ENCODE peak calls at places on chromosomes 2 and 18, in five cellular contexts. M is stimulated activated CD4-positive, alpha-beta T cell treated with anti-CD3 and anti-CD28 coated beads, Interleukin-2, amount 100 ng/mL, for 24 hours; W is activated naive CD4-positive, alpha-beta T cell; L is HEK293T; Q is stimulated activated CD8-positive, alpha-beta memory T cell treated with anti-CD3 and anti-CD28 coated beads, Interleukin-15, amount 100 ng/mL, for 48 hours. Y is an unnamed sample.

GRCh38 chr18:10234912-10235439 is 219.5 kb upstream of the APCDD1 start:
- DNase-seq in W (no peak), Q (no peak), M (no peak), L (no peak), Y (no peak)

GRCh38 chr2:86158286-86158685 is 37.0 kb downstream of the IMMT start:
- DNase-seq in M (no peak), Q (no peak), W (no peak), L (no peak), Y (no peak)

GRCh38 chr18:62717850-62718229 is 2.5 kb downstream of the PHLPP1 start:
- DNase-seq in M (no peak), L (no peak), W (no peak), Q (no peak), Y (no peak)

GRCh38 chr2:207813221-207813916 is 43.7 kb upstream of the FZD5 start:
- DNase-seq in M (no peak), Q (no peak), W (no peak), L (no peak), Y (no peak)

GRCh38 chr2:195471163-195471562 is 185.9 kb upstream of the SLC39A10 start:
- DNase-seq in W (no peak), Q (no peak), M (no peak), L (no peak), Y (no peak)

GRCh38 chr18:56321470-56321869 is 316.9 kb downstream of the TXNL1 start:
- DNase-seq in L (no peak), W (no peak), M (no peak), Q (no peak), Y (no peak)

GRCh38 chr2:67628892-67629291 is 231.8 kb downstream of the ETAA1 start:
- DNase-seq in L (no peak), M (no peak), W (no peak), Q (no peak), Y (no peak)

GRCh38 chr2:234840336-234840735 is 111.5 kb upstream of the SH3BP4 start:
- DNase-seq in Q (no peak), W (no peak), L (peak; percentile 43), M (no peak), Y (peak; percentile 71)

GRCh38 chr18:50099725-50100414 is 95.1 kb downstream of the MYO5B start:
- DNase-seq in W (no peak), Q (no peak), L (no peak), M (no peak), Y (no peak)

GRCh38 chr2:222355860-222356259 is 57.1 kb upstream of the PAX3 start:
- DNase-seq in Q (no peak), W (no peak), M (no peak), L (no peak), Y (no peak)

GRCh38 chr2:39632871-39633270 is 32.8 kb upstream of the TMEM178A start:
- DNase-seq in M (no peak), L (no peak), W (no peak), Q (no peak), Y (no peak)

GRCh38 chr18:74496508-74497307 is 545 bp downstream of the CNDP2 start:
- DNase-seq in Q (peak; percentile 20), L (peak; percentile 19), W (no peak), M (peak; percentile 58), Y (no peak)

GRCh38 chr2:86675611-86676015 is 44.5 kb upstream of the RMND5A start:
- DNase-seq in M (no peak), W (no peak), L (no peak), Q (no peak), Y (no peak)

GRCh38 chr2:71269511-71270090 is 42.7 kb upstream of the PAIP2B start:
- DNase-seq in W (no peak), Q (no peak), M (no peak), L (no peak), Y (no peak)

GRCh38 chr2:101219281-101219680 is 33.4 kb upstream of the CNOT11 start:
- DNase-seq in W (no peak), Q (no peak), M (no peak), L (no peak), Y (no peak)

GRCh38 chr2:20247084-20247483 is 22.2 kb upstream of the SDC1 start:
- DNase-seq in M (no peak), Q (no peak), W (no peak), L (no peak), Y (no peak)

GRCh38 chr2:120747281-120747680 is 11.6 kb downstream of the GLI2 start:
- DNase-seq in L (no peak), M (no peak), W (no peak), Q (no peak), Y (no peak)

GRCh38 chr18:58388736-58389135 is 240.2 kb downstream of the ALPK2 start:
- DNase-seq in L (no peak), Q (no peak), W (no peak), M (no peak), Y (no peak)

GRCh38 chr2:74457129-74457548 is 1.1 kb upstream of the WBP1 start:
- DNase-seq in L (peak; percentile 16), Q (no peak), W (no peak), M (no peak), Y (no peak)

GRCh38 chr2:143132360-143132759 is 3.1 kb downstream of the ARHGAP15 start:
- DNase-seq in M (no peak), W (no peak), Q (no peak), L (no peak), Y (no peak)

GRCh38 chr2:166375736-166376487 is at the start of gene SCN9A:
- DNase-seq in Q (peak; percentile 11), M (no peak), W (no peak), L (peak; percentile 79), Y (peak; percentile 78)

GRCh38 chr18:54900290-54900689 is 59.0 kb downstream of the CCDC68 start:
- DNase-seq in L (no peak), Q (no peak), M (no peak), W (no peak), Y (no peak)

GRCh38 chr2:54595999-54596903 is 127.2 kb upstream of the EML6 start:
- DNase-seq in W (no peak), L (no peak), Q (no peak), M (no peak), Y (no peak)

GRCh38 chr2:26846881-26847662 is 860 bp upstream of the DPYSL5 start:
- DNase-seq in M (no peak), W (no peak), L (no peak), Q (no peak), Y (no peak)

GRCh38 chr2:169711751-169712509 is 17.7 kb downstream of the PHOSPHO2 start:
- DNase-seq in M (no peak), W (no peak), Q (no peak), L (no peak), Y (no peak)

GRCh38 chr18:79383388-79384056 is 12.2 kb upstream of the NFATC1 start:
- DNase-seq in Q (no peak), W (no peak), M (no peak), L (no peak), Y (no peak)

GRCh38 chr18:74040459-74041332 is 106.9 kb downstream of the FBXO15 start:
- DNase-seq in W (peak; percentile 55), L (peak; percentile 62), M (peak; percentile 77), Q (peak; percentile 49), Y (peak; percentile 28)

GRCh38 chr2:238669581-238670340 is 178.1 kb upstream of the TWIST2 start:
- DNase-seq in L (no peak), Q (peak; percentile 6), W (no peak), M (no peak), Y (no peak)

GRCh38 chr2:102848366-102848839 is 86.6 kb downstream of the TMEM182 start:
- DNase-seq in L (peak; percentile 74), M (no peak), Q (peak; percentile 8), W (no peak), Y (peak; percentile 25)

GRCh38 chr18:51194604-51195003 is 2.9 kb downstream of the MEX3C start:
- DNase-seq in W (no peak), Q (no peak), L (no peak), M (no peak), Y (no peak)